ENCODE peak calls at places on chromosome 19, in seven cellular contexts. One of them, this sample, is unnamed.

GRCh38 chr19:33819875-33820781 is 23.5 kb downstream of the KCTD15 start:
- DNase-seq in OCI-M1: peak
- DNase-seq in activated T-cell treated with anti-CD3 and anti-CD28 coated beads for 48 hours: peak
- DNase-seq in amniotic epithelial cell: peak
- DNase-seq in hypothalamus: no peak
- DNase-seq in frontal cortex: no peak
- DNase-seq in ovary: peak
- DNase-seq in this sample: peak

GRCh38 chr19:41123716-41124244 is 9.5 kb downstream of the CYP2F1 start:
- DNase-seq in amniotic epithelial cell: peak
- DNase-seq in activated T-cell treated with anti-CD3 and anti-CD28 coated beads for 48 hours: no peak
- DNase-seq in frontal cortex: no peak
- DNase-seq in OCI-M1: no peak
- DNase-seq in ovary: no peak
- DNase-seq in hypothalamus: no peak
- DNase-seq in this sample: no peak

GRCh38 chr19:35856546-35857149 is at the start of gene KIRREL2:
- DNase-seq in OCI-M1: no peak
- DNase-seq in hypothalamus: no peak
- DNase-seq in ovary: no peak
- DNase-seq in activated T-cell treated with anti-CD3 and anti-CD28 coated beads for 48 hours: no peak
- DNase-seq in amniotic epithelial cell: no peak
- DNase-seq in frontal cortex: no peak
- DNase-seq in this sample: peak

GRCh38 chr19:35937345-35938281 is 1.4 kb downstream of the LRFN3 start:
- DNase-seq in ovary: no peak
- DNase-seq in amniotic epithelial cell: no peak
- DNase-seq in OCI-M1: no peak
- DNase-seq in hypothalamus: no peak
- DNase-seq in activated T-cell treated with anti-CD3 and anti-CD28 coated beads for 48 hours: no peak
- DNase-seq in frontal cortex: no peak
- DNase-seq in this sample: no peak

GRCh38 chr19:38657633-38658222 is 10.3 kb downstream of the ACTN4 start:
- DNase-seq in activated T-cell treated with anti-CD3 and anti-CD28 coated beads for 48 hours: no peak
- DNase-seq in amniotic epithelial cell: peak
- DNase-seq in frontal cortex: no peak
- DNase-seq in OCI-M1: no peak
- DNase-seq in hypothalamus: no peak
- DNase-seq in ovary: no peak
- DNase-seq in this sample: no peak

GRCh38 chr19:46812898-46813569 is 24.6 kb upstream of the SLC1A5 start:
- DNase-seq in ovary: peak
- DNase-seq in OCI-M1: no peak
- DNase-seq in frontal cortex: no peak
- DNase-seq in hypothalamus: no peak
- DNase-seq in amniotic epithelial cell: no peak
- DNase-seq in activated T-cell treated with anti-CD3 and anti-CD28 coated beads for 48 hours: no peak
- DNase-seq in this sample: no peak

GRCh38 chr19:38736036-38736412 is 8.2 kb downstream of the CAPN12 start:
- DNase-seq in ovary: peak
- DNase-seq in amniotic epithelial cell: no peak
- DNase-seq in hypothalamus: no peak
- DNase-seq in activated T-cell treated with anti-CD3 and anti-CD28 coated beads for 48 hours: peak
- DNase-seq in frontal cortex: no peak
- DNase-seq in OCI-M1: no peak
- DNase-seq in this sample: peak

GRCh38 chr19:23946569-23946968 is 31.9 kb downstream of the ZNF726 start:
- DNase-seq in frontal cortex: no peak
- DNase-seq in OCI-M1: peak
- DNase-seq in ovary: no peak
- DNase-seq in amniotic epithelial cell: no peak
- DNase-seq in hypothalamus: no peak
- DNase-seq in activated T-cell treated with anti-CD3 and anti-CD28 coated beads for 48 hours: no peak
- DNase-seq in this sample: no peak

GRCh38 chr19:4007021-4007835 is at the start of gene PIAS4:
- DNase-seq in ovary: peak
- DNase-seq in hypothalamus: peak
- DNase-seq in frontal cortex: peak
- DNase-seq in amniotic epithelial cell: peak
- DNase-seq in activated T-cell treated with anti-CD3 and anti-CD28 coated beads for 48 hours: peak
- DNase-seq in OCI-M1: peak
- DNase-seq in this sample: peak

GRCh38 chr19:17095141-17095919 is 19.8 kb downstream of the MYO9B start:
- DNase-seq in frontal cortex: no peak
- DNase-seq in ovary: no peak
- DNase-seq in OCI-M1: no peak
- DNase-seq in amniotic epithelial cell: peak
- DNase-seq in hypothalamus: no peak
- DNase-seq in activated T-cell treated with anti-CD3 and anti-CD28 coated beads for 48 hours: no peak
- DNase-seq in this sample: no peak

GRCh38 chr19:926595-927043 is 784 bp downstream of the ARID3A start:
- DNase-seq in OCI-M1: peak
- DNase-seq in hypothalamus: no peak
- DNase-seq in ovary: no peak
- DNase-seq in activated T-cell treated with anti-CD3 and anti-CD28 coated beads for 48 hours: peak
- DNase-seq in frontal cortex: peak
- DNase-seq in amniotic epithelial cell: no peak
- DNase-seq in this sample: no peak

GRCh38 chr19:21611659-21612402 is 106.4 kb downstream of the ZNF429 start:
- DNase-seq in activated T-cell treated with anti-CD3 and anti-CD28 coated beads for 48 hours: no peak
- DNase-seq in frontal cortex: no peak
- DNase-seq in ovary: no peak
- DNase-seq in hypothalamus: no peak
- DNase-seq in amniotic epithelial cell: no peak
- DNase-seq in OCI-M1: peak
- DNase-seq in this sample: no peak

GRCh38 chr19:50663280-50663790 is 14.1 kb downstream of the C19orf81 start:
- DNase-seq in activated T-cell treated with anti-CD3 and anti-CD28 coated beads for 48 hours: no peak
- DNase-seq in hypothalamus: no peak
- DNase-seq in ovary: no peak
- DNase-seq in amniotic epithelial cell: no peak
- DNase-seq in OCI-M1: no peak
- DNase-seq in frontal cortex: no peak
- DNase-seq in this sample: no peak

GRCh38 chr19:45474941-45475516 is 7.2 kb downstream of the FOSB start:
- DNase-seq in hypothalamus: no peak
- DNase-seq in OCI-M1: no peak
- DNase-seq in frontal cortex: no peak
- DNase-seq in amniotic epithelial cell: no peak
- DNase-seq in activated T-cell treated with anti-CD3 and anti-CD28 coated beads for 48 hours: no peak
- DNase-seq in ovary: no peak
- DNase-seq in this sample: no peak

GRCh38 chr19:32146664-32147063 is 198.7 kb upstream of the ZNF507 start:
- DNase-seq in frontal cortex: no peak
- DNase-seq in OCI-M1: no peak
- DNase-seq in hypothalamus: no peak
- DNase-seq in amniotic epithelial cell: no peak
- DNase-seq in ovary: no peak
- DNase-seq in activated T-cell treated with anti-CD3 and anti-CD28 coated beads for 48 hours: no peak
- DNase-seq in this sample: no peak